ENCODE peak calls at places on chromosomes 7 and 10, in five cellular contexts. V is stimulated activated CD8-positive, alpha-beta memory T cell treated with anti-CD3 and anti-CD28 coated beads, Interleukin-4, amount 100 ng/mL, for 1 hour; L is upper lobe of left lung; H is hippocampal formation; Y is mammary epithelial cell. U is an unnamed sample.

GRCh38 chr10:80552151-80552646 is 14.5 kb downstream of the SH2D4B start:
- DNase-seq in H (no peak), L (no peak), Y (no peak), V (no peak), U (no peak)

GRCh38 chr10:131099028-131099427 is 212.5 kb downstream of the TCERG1L start:
- DNase-seq in H (no peak), V (no peak), L (no peak), Y (peak; percentile 4), U (no peak)

GRCh38 chr7:16634292-16634738 is 11.2 kb downstream of the ANKMY2 start:
- DNase-seq in L (no peak), V (no peak), H (no peak), Y (no peak), U (no peak)

GRCh38 chr7:140771826-140772225 is 75.3 kb downstream of the NDUFB2 start:
- DNase-seq in Y (no peak), L (no peak), H (no peak), V (no peak), U (no peak)

GRCh38 chr7:30285531-30286284 is 1.3 kb downstream of the ZNRF2 start:
- DNase-seq in Y (peak; percentile 72), H (no peak), V (peak; percentile 19), L (peak; percentile 89), U (peak; percentile 87)

GRCh38 chr10:54139819-54140428 is 661.1 kb downstream of the PCDH15 start:
- DNase-seq in H (no peak), L (no peak), Y (no peak), V (no peak), U (no peak)

GRCh38 chr10:100993986-100994708 is 5.5 kb upstream of the LZTS2 start:
- DNase-seq in Y (no peak), H (peak; percentile 52), V (no peak), L (no peak), U (no peak)

GRCh38 chr7:101885597-101885955 is 68.2 kb downstream of the CUX1 start:
- DNase-seq in L (no peak), Y (no peak), V (no peak), H (no peak), U (no peak)

GRCh38 chr10:31051703-31052102 is 20.0 kb upstream of the ZNF438 start:
- DNase-seq in H (no peak), V (no peak), L (no peak), Y (no peak), U (no peak)

GRCh38 chr10:72007246-72007892 is 43.2 kb downstream of the CHST3 start:
- DNase-seq in L (peak; percentile 85), H (peak; percentile 60), V (no peak), Y (no peak), U (no peak)

GRCh38 chr10:22633528-22633927 is 80.8 kb downstream of the PIP4K2A start:
- DNase-seq in V (no peak), L (no peak), Y (no peak), H (no peak), U (no peak)

GRCh38 chr7:156751319-156751718 is 110.7 kb downstream of the RNF32 start:
- DNase-seq in V (no peak), Y (peak; percentile 75), H (no peak), L (no peak), U (peak; percentile 62)

GRCh38 chr10:116263870-116264269 is 9.1 kb downstream of the GFRA1 start:
- DNase-seq in H (no peak), Y (no peak), V (no peak), L (no peak), U (no peak)

GRCh38 chr7:42351313-42351935 is 114.4 kb upstream of the GLI3 start:
- DNase-seq in H (no peak), L (no peak), V (no peak), Y (no peak), U (no peak)

GRCh38 chr10:101258179-101258885 is 29.1 kb upstream of the LBX1 start:
- DNase-seq in H (no peak), L (no peak), Y (peak; percentile 50), V (no peak), U (peak; percentile 41)

GRCh38 chr10:72682626-72683025 is 9.3 kb upstream of the MCU start:
- DNase-seq in H (no peak), L (no peak), V (no peak), Y (peak; percentile 30), U (no peak)

GRCh38 chr7:7035851-7036250 is 146.5 kb upstream of the C1GALT1 start:
- DNase-seq in Y (no peak), H (no peak), V (no peak), L (no peak), U (no peak)

GRCh38 chr10:32256613-32257437 is 90.1 kb downstream of the EPC1 start:
- DNase-seq in V (peak; percentile 39), Y (peak; percentile 46), H (peak; percentile 52), L (no peak), U (peak; percentile 82)

GRCh38 chr10:14389981-14390590 is 59.4 kb upstream of the FRMD4A start:
- DNase-seq in H (no peak), Y (peak; percentile 26), L (no peak), V (no peak), U (peak; percentile 85)

GRCh38 chr10:122239578-122240257 is 31.4 kb upstream of the BTBD16 start:
- DNase-seq in Y (no peak), V (no peak), L (no peak), H (no peak), U (no peak)

GRCh38 chr7:47407136-47407535 is 174.8 kb downstream of the TNS3 start:
- DNase-seq in V (no peak), L (no peak), Y (no peak), H (no peak), U (no peak)

GRCh38 chr7:128197586-128197985 is 43.5 kb upstream of the LEP start:
- DNase-seq in L (no peak), V (no peak), H (no peak), Y (no peak), U (no peak)

GRCh38 chr10:123890246-123890645 is 1.4 kb downstream of the CPXM2 start:
- DNase-seq in L (no peak), H (no peak), Y (no peak), V (no peak), U (no peak)